ENCODE peak calls at places on chromosomes 11 and 22, in nine cellular contexts. One of them, this sample, is unnamed.

GRCh38 chr11:26623076-26623666 is 51.1 kb upstream of the MUC15 start:
- DNase-seq in PC-3: peak; percentile 10
- DNase-seq in brain microvascular endothelial cell: peak; percentile 5
- DNase-seq in IMR-90: peak; percentile 4
- DNase-seq in HepG2: no peak
- DNase-seq in coronary artery: no peak
- DNase-seq in CD8-positive, alpha-beta T cell: no peak
- DNase-seq in MM.1S: no peak
- DNase-seq in adrenal gland: no peak
- DNase-seq in this sample: peak; percentile 67

GRCh38 chr11:92667446-92668165 is 301.8 kb upstream of the MTNR1B start:
- DNase-seq in PC-3: no peak
- DNase-seq in brain microvascular endothelial cell: no peak
- DNase-seq in IMR-90: no peak
- DNase-seq in HepG2: no peak
- DNase-seq in coronary artery: no peak
- DNase-seq in CD8-positive, alpha-beta T cell: no peak
- DNase-seq in MM.1S: no peak
- DNase-seq in adrenal gland: no peak
- DNase-seq in this sample: no peak

GRCh38 chr11:62108017-62108750 is 15.6 kb upstream of the INCENP start:
- DNase-seq in PC-3: peak; percentile 85
- DNase-seq in brain microvascular endothelial cell: peak; percentile 24
- DNase-seq in IMR-90: peak; percentile 74
- DNase-seq in HepG2: peak; percentile 65
- DNase-seq in coronary artery: no peak
- DNase-seq in CD8-positive, alpha-beta T cell: peak; percentile 42
- DNase-seq in MM.1S: peak; percentile 65
- DNase-seq in adrenal gland: peak; percentile 49
- DNase-seq in this sample: peak; percentile 59

GRCh38 chr11:131685206-131685605 is 314.8 kb downstream of the NTM start:
- DNase-seq in PC-3: no peak
- DNase-seq in brain microvascular endothelial cell: no peak
- DNase-seq in IMR-90: no peak
- DNase-seq in HepG2: no peak
- DNase-seq in coronary artery: no peak
- DNase-seq in CD8-positive, alpha-beta T cell: no peak
- DNase-seq in MM.1S: no peak
- DNase-seq in adrenal gland: no peak
- DNase-seq in this sample: no peak

GRCh38 chr22:26968873-26969272 is 311.5 kb downstream of the MIAT start:
- DNase-seq in PC-3: peak; percentile 1
- DNase-seq in brain microvascular endothelial cell: no peak
- DNase-seq in IMR-90: no peak
- DNase-seq in HepG2: no peak
- DNase-seq in coronary artery: no peak
- DNase-seq in CD8-positive, alpha-beta T cell: no peak
- DNase-seq in MM.1S: no peak
- DNase-seq in adrenal gland: no peak
- DNase-seq in this sample: no peak

GRCh38 chr11:128687321-128687720 is 6.6 kb upstream of the FLI1 start:
- DNase-seq in PC-3: no peak
- DNase-seq in brain microvascular endothelial cell: no peak
- DNase-seq in IMR-90: no peak
- DNase-seq in HepG2: no peak
- DNase-seq in coronary artery: no peak
- DNase-seq in CD8-positive, alpha-beta T cell: no peak
- DNase-seq in MM.1S: no peak
- DNase-seq in adrenal gland: no peak
- DNase-seq in this sample: no peak

GRCh38 chr11:29025001-29025400 is 916.8 kb downstream of the METTL15 start:
- DNase-seq in PC-3: no peak
- DNase-seq in brain microvascular endothelial cell: peak; percentile 8
- DNase-seq in IMR-90: peak; percentile 47
- DNase-seq in HepG2: no peak
- DNase-seq in coronary artery: no peak
- DNase-seq in CD8-positive, alpha-beta T cell: no peak
- DNase-seq in MM.1S: no peak
- DNase-seq in adrenal gland: no peak
- DNase-seq in this sample: no peak

GRCh38 chr22:25928038-25928437 is 186.1 kb downstream of the MYO18B start:
- DNase-seq in PC-3: no peak
- DNase-seq in brain microvascular endothelial cell: no peak
- DNase-seq in IMR-90: no peak
- DNase-seq in HepG2: no peak
- DNase-seq in coronary artery: no peak
- DNase-seq in CD8-positive, alpha-beta T cell: no peak
- DNase-seq in MM.1S: no peak
- DNase-seq in adrenal gland: no peak
- DNase-seq in this sample: no peak

GRCh38 chr11:134861490-134862107 is 449.6 kb upstream of the B3GAT1 start:
- DNase-seq in PC-3: no peak
- DNase-seq in brain microvascular endothelial cell: no peak
- DNase-seq in IMR-90: no peak
- DNase-seq in HepG2: no peak
- DNase-seq in coronary artery: peak; percentile 17
- DNase-seq in CD8-positive, alpha-beta T cell: no peak
- DNase-seq in MM.1S: no peak
- DNase-seq in adrenal gland: no peak
- DNase-seq in this sample: no peak
- TF ChIP-seq CTCF in PC-3: peak; percentile 56
- TF ChIP-seq CTCF in brain microvascular endothelial cell: no peak
- TF ChIP-seq CTCF in IMR-90: no peak
- TF ChIP-seq CTCF in HepG2: no peak
- TF ChIP-seq CTCF in coronary artery: no peak
- TF ChIP-seq CTCF in CD8-positive, alpha-beta T cell: no peak
- TF ChIP-seq CTCF in MM.1S: peak; percentile 15
- TF ChIP-seq CTCF in adrenal gland: no peak
- TF ChIP-seq CTCF in this sample: no peak

GRCh38 chr11:59187587-59187986 is 15.7 kb downstream of the DTX4 start:
- DNase-seq in PC-3: no peak
- DNase-seq in brain microvascular endothelial cell: no peak
- DNase-seq in IMR-90: peak; percentile 54
- DNase-seq in HepG2: no peak
- DNase-seq in coronary artery: no peak
- DNase-seq in CD8-positive, alpha-beta T cell: no peak
- DNase-seq in MM.1S: no peak
- DNase-seq in adrenal gland: peak; percentile 59
- DNase-seq in this sample: no peak

GRCh38 chr11:59187020-59187419 is 15.1 kb downstream of the DTX4 start:
- DNase-seq in PC-3: no peak
- DNase-seq in brain microvascular endothelial cell: no peak
- DNase-seq in IMR-90: no peak
- DNase-seq in HepG2: no peak
- DNase-seq in coronary artery: no peak
- DNase-seq in CD8-positive, alpha-beta T cell: no peak
- DNase-seq in MM.1S: no peak
- DNase-seq in adrenal gland: no peak
- DNase-seq in this sample: no peak

GRCh38 chr11:59184876-59185275 is 12.9 kb downstream of the DTX4 start:
- DNase-seq in PC-3: no peak
- DNase-seq in brain microvascular endothelial cell: no peak
- DNase-seq in IMR-90: no peak
- DNase-seq in HepG2: no peak
- DNase-seq in coronary artery: no peak
- DNase-seq in CD8-positive, alpha-beta T cell: no peak
- DNase-seq in MM.1S: no peak
- DNase-seq in adrenal gland: no peak
- DNase-seq in this sample: no peak

GRCh38 chr11:59185412-59185811 is 13.5 kb downstream of the DTX4 start:
- DNase-seq in PC-3: no peak
- DNase-seq in brain microvascular endothelial cell: no peak
- DNase-seq in IMR-90: no peak
- DNase-seq in HepG2: no peak
- DNase-seq in coronary artery: no peak
- DNase-seq in CD8-positive, alpha-beta T cell: no peak
- DNase-seq in MM.1S: no peak
- DNase-seq in adrenal gland: no peak
- DNase-seq in this sample: no peak

DNA sequence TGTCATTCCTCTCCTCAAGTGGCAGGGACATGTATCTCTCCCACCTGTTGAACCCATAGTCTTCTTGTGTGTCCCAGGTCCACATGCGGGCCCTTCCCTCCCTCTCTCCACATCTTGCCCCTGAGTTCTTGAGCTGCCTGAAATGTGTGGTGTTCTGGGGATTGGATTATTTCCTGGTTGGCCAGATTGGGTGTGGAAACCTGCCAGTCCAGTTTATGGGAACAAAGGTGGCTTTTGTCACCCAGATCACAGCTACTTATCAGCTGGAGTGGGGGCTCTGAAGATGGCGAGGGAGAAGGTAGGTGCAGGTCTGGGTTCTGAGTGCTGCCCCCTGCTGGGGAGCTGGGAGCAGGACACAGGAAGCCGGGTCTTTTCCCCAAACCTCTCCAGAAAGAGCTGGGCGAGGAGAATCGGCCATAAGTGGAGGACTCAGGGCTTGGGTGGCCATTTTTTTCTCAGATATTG is 14.2 kb downstream of the DTX4 start:
- DNase-seq in PC-3: peak; percentile 76
- DNase-seq in brain microvascular endothelial cell: no peak
- DNase-seq in IMR-90: no peak
- DNase-seq in HepG2: peak; percentile 50
- DNase-seq in coronary artery: no peak
- DNase-seq in CD8-positive, alpha-beta T cell: peak; percentile 45
- DNase-seq in MM.1S: no peak
- DNase-seq in adrenal gland: no peak
- DNase-seq in this sample: peak; percentile 34
- H3K27ac ChIP-seq in PC-3: peak overlapping the region; percentile 39
- H3K27ac ChIP-seq in brain microvascular endothelial cell: no peak overlapping the region
- H3K27ac ChIP-seq in IMR-90: no peak overlapping the region
- H3K27ac ChIP-seq in HepG2: no peak overlapping the region
- H3K27ac ChIP-seq in coronary artery: peak overlapping the region; percentile 41
- H3K27ac ChIP-seq in CD8-positive, alpha-beta T cell: no peak overlapping the region
- H3K27ac ChIP-seq in MM.1S: no peak overlapping the region
- H3K27ac ChIP-seq in adrenal gland: peak overlapping the region; percentile 61
- H3K27ac ChIP-seq in this sample: no peak overlapping the region

GRCh38 chr11:101914349-101914736 is 467 bp upstream of the CEP126 start:
- DNase-seq in PC-3: peak; percentile 27
- DNase-seq in brain microvascular endothelial cell: no peak
- DNase-seq in IMR-90: peak; percentile 49
- DNase-seq in HepG2: no peak
- DNase-seq in coronary artery: no peak
- DNase-seq in CD8-positive, alpha-beta T cell: no peak
- DNase-seq in MM.1S: no peak
- DNase-seq in adrenal gland: peak; percentile 27
- DNase-seq in this sample: no peak

GRCh38 chr11:101913631-101914030 is 1.2 kb upstream of the CEP126 start:
- DNase-seq in PC-3: no peak
- DNase-seq in brain microvascular endothelial cell: no peak
- DNase-seq in IMR-90: no peak
- DNase-seq in HepG2: no peak
- DNase-seq in coronary artery: no peak
- DNase-seq in CD8-positive, alpha-beta T cell: no peak
- DNase-seq in MM.1S: no peak
- DNase-seq in adrenal gland: no peak
- DNase-seq in this sample: no peak

GRCh38 chr11:101916422-101916821 is at the start of gene ANGPTL5:
- DNase-seq in PC-3: no peak
- DNase-seq in brain microvascular endothelial cell: no peak
- DNase-seq in IMR-90: no peak
- DNase-seq in HepG2: no peak
- DNase-seq in coronary artery: no peak
- DNase-seq in CD8-positive, alpha-beta T cell: no peak
- DNase-seq in MM.1S: no peak
- DNase-seq in adrenal gland: no peak
- DNase-seq in this sample: no peak

GRCh38 chr11:101914737-101915426 is at the start of gene CEP126:
- DNase-seq in PC-3: peak; percentile 95
- DNase-seq in brain microvascular endothelial cell: peak; percentile 97
- DNase-seq in IMR-90: peak; percentile 93
- DNase-seq in HepG2: peak; percentile 84
- DNase-seq in coronary artery: peak; percentile 98
- DNase-seq in CD8-positive, alpha-beta T cell: peak; percentile 92
- DNase-seq in MM.1S: peak; percentile 91
- DNase-seq in adrenal gland: peak; percentile 94
- DNase-seq in this sample: peak; percentile 93

DNA sequence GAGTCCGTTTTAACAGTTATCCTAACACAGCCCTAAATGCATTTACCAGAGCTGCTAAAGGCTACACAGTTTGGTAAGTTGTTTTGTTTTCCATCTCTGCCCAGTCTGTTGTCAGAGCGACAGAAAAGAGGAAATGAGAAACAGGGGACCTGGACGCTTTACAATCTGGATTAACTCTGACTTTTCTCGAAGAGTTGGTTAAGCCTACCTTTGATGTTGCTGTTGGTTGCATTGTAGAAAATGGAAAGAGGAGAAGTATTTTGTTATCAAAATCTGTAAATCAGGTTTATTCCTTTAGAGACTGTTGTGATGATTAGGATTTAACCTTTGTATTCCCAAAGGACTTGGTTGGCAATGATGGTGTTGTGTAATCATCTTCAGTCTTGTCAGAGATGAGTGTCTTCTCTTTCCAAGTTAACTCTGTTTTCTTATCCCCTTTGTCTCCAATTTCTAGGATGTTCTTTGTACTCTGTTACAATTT is 471 bp downstream of the ANGPTL5 start:
- DNase-seq in PC-3: peak; percentile 52
- DNase-seq in brain microvascular endothelial cell: peak; percentile 48
- DNase-seq in IMR-90: peak; percentile 36
- DNase-seq in HepG2: no peak
- DNase-seq in coronary artery: no peak
- DNase-seq in CD8-positive, alpha-beta T cell: no peak
- DNase-seq in MM.1S: peak; percentile 68
- DNase-seq in adrenal gland: no peak
- DNase-seq in this sample: no peak
- TF ChIP-seq CTCF in PC-3: no peak
- TF ChIP-seq CTCF in brain microvascular endothelial cell: no peak
- TF ChIP-seq CTCF in IMR-90: no peak
- TF ChIP-seq CTCF in HepG2: no peak
- TF ChIP-seq CTCF in coronary artery: no peak
- TF ChIP-seq CTCF in CD8-positive, alpha-beta T cell: no peak
- TF ChIP-seq CTCF in MM.1S: no peak
- TF ChIP-seq CTCF in adrenal gland: no peak
- TF ChIP-seq CTCF in this sample: no peak

DNA sequence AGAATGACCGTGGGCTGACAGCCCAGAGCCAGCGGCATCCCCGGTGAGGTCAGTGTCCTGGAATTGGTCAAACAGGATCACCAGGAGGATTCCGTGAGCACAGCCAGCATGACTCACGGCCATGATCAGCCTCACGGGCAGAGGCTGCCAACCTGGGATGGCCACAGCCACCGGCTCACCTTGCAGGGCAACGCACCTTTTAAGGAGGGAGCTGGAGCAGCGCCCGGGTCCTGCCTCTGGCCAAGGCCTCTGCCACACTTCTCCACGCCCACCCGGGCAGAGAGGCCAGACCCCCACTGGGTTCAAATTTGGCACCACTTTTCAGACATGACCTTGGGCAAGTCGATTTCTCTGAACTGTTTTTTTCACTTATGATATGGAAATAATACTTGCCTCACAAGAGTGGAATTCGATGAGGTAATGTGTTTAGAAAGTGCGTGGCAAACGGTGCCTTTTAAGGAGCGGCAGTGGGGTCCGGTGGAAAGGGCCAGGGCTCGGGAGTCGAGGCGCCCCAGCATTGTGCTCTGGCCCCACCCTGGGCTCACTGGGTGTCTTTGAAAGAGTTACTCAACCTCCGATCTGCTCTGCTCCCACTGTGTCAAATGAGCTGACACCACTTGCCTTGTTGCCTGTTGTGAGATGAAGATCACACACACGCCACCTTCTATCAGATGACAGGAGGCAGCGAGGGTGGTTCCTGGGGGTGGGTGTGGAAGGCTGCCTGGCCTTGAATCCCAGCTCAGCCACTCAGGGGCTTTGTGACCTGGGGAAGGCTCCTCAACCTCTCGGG is 16.0 kb downstream of the TXN2 start:
- DNase-seq in PC-3: peak; percentile 95
- DNase-seq in brain microvascular endothelial cell: peak; percentile 88
- DNase-seq in IMR-90: peak; percentile 93
- DNase-seq in HepG2: peak; percentile 31
- DNase-seq in coronary artery: peak; percentile 90
- DNase-seq in CD8-positive, alpha-beta T cell: no peak
- DNase-seq in MM.1S: no peak
- DNase-seq in adrenal gland: peak; percentile 96
- DNase-seq in this sample: peak; percentile 86
- H3K27ac ChIP-seq in PC-3: peak overlapping the region; percentile 85
- H3K27ac ChIP-seq in brain microvascular endothelial cell: peak overlapping the region; percentile 98
- H3K27ac ChIP-seq in IMR-90: peak overlapping the region; percentile 96
- H3K27ac ChIP-seq in HepG2: no peak overlapping the region
- H3K27ac ChIP-seq in coronary artery: peak overlapping the region; percentile 95
- H3K27ac ChIP-seq in CD8-positive, alpha-beta T cell: no peak overlapping the region
- H3K27ac ChIP-seq in MM.1S: no peak overlapping the region
- H3K27ac ChIP-seq in adrenal gland: peak overlapping the region; percentile 85
- H3K27ac ChIP-seq in this sample: peak overlapping the region; percentile 96